ENCODE peak calls at places on chromosome 11, in four cellular contexts. A, R, Z and M are unnamed samples.

GRCh38 chr11:110491577-110492352 is 62.0 kb downstream of the FDX1 start:
- DNase-seq in R (no peak), Z (no peak), A (no peak), M (peak)

GRCh38 chr11:129530154-129530895 is 154.7 kb downstream of the BARX2 start:
- DNase-seq in R (no peak), A (no peak), Z (no peak), M (no peak)

GRCh38 chr11:68461284-68461861 is 821 bp downstream of the PPP6R3 start:
- DNase-seq in Z (no peak), R (peak), A (peak), M (no peak)

GRCh38 chr11:126357969-126358762 is 2.7 kb downstream of the ST3GAL4 start:
- DNase-seq in R (peak), A (no peak), Z (no peak), M (no peak)

GRCh38 chr11:124605719-124606118 is 5.5 kb upstream of the PANX3 start:
- DNase-seq in R (no peak), Z (no peak), A (no peak), M (no peak)

GRCh38 chr11:102497061-102497460 is 33.5 kb downstream of the MMP7 start:
- DNase-seq in Z (no peak), A (no peak), R (peak), M (no peak)

GRCh38 chr11:75428301-75428724 is 4.7 kb downstream of the KLHL35 start:
- DNase-seq in Z (peak), A (peak), R (peak), M (no peak)

GRCh38 chr11:19844806-19845205 is 132.2 kb downstream of the NAV2 start:
- DNase-seq in Z (no peak), R (no peak), A (no peak), M (no peak)

GRCh38 chr11:3022300-3022967 is 30.3 kb upstream of the NAP1L4 start:
- DNase-seq in R (peak), Z (peak), A (no peak), M (no peak)

GRCh38 chr11:15551897-15552851 is 437.5 kb downstream of the INSC start:
- DNase-seq in R (no peak), A (no peak), Z (no peak), M (peak)

GRCh38 chr11:31254411-31254810 is 115.1 kb downstream of the DCDC1 start:
- DNase-seq in R (peak), Z (no peak), A (no peak), M (no peak)

GRCh38 chr11:2525166-2525861 is 80.5 kb downstream of the KCNQ1 start:
- DNase-seq in R (no peak), Z (peak), A (no peak), M (no peak)

GRCh38 chr11:116707746-116708145 is 65.0 kb downstream of the BUD13 start:
- DNase-seq in A (no peak), Z (no peak), R (no peak), M (no peak)

GRCh38 chr11:46710821-46711269 is 8.2 kb upstream of the F2 start:
- DNase-seq in A (no peak), R (peak), Z (no peak), M (no peak)

GRCh38 chr11:69210660-69211035 is 54.9 kb downstream of the SMIM38 start:
- DNase-seq in R (no peak), Z (peak), A (no peak), M (no peak)